ENCODE peak calls at places on chromosomes 4 and X, in eight cellular contexts. Z is astrocyte of the spinal cord, V is ELF-1, I is Calu3, P is fibroblast of mammary gland, C is retinal pigment epithelial cell, T is AML-193, Y is ACHN. F is an unnamed sample.

GRCh38 chrX:149760965-149761364 is 12.9 kb upstream of the HSFX1 start:
- DNase-seq in Z (no peak), V (no peak), I (no peak), P (no peak), C (no peak), T (no peak), Y (no peak), F (no peak)

GRCh38 chr4:3747582-3747906 is 18.6 kb upstream of the ADRA2C start:
- DNase-seq in Z (no peak), V (peak), I (no peak), P (no peak), C (no peak), T (no peak), Y (peak), F (no peak)

GRCh38 chr4:88659061-88659889 is 38.4 kb downstream of the NAP1L5 start:
- DNase-seq in Z (peak), V (peak), I (peak), P (peak), C (peak), T (peak), Y (peak), F (peak)

GRCh38 chr4:168667936-168668335 is 171.1 kb downstream of the PALLD start:
- DNase-seq in Z (no peak), V (no peak), I (no peak), P (no peak), C (no peak), T (no peak), Y (no peak), F (no peak)

GRCh38 chrX:5998901-5999300 is 229.8 kb downstream of the NLGN4X start:
- DNase-seq in Z (no peak), V (no peak), I (no peak), P (no peak), C (no peak), T (no peak), Y (no peak), F (no peak)

GRCh38 chr4:158786155-158786581 is 17.3 kb downstream of the FNIP2 start:
- DNase-seq in Z (peak), V (no peak), I (no peak), P (no peak), C (no peak), T (no peak), Y (no peak), F (no peak)

GRCh38 chrX:72532371-72532770 is 40.3 kb downstream of the HDAC8 start:
- DNase-seq in Z (no peak), V (no peak), I (no peak), P (peak), C (no peak), T (no peak), Y (no peak), F (no peak)

GRCh38 chr4:119242417-119242816 is 29.9 kb downstream of the USP53 start:
- DNase-seq in Z (no peak), V (no peak), I (no peak), P (no peak), C (no peak), T (no peak), Y (no peak), F (no peak)

GRCh38 chr4:112361181-112361791 is 64.1 kb downstream of the ALPK1 start:
- DNase-seq in Z (peak), V (peak), I (no peak), P (peak), C (peak), T (no peak), Y (no peak), F (no peak)

GRCh38 chrX:81957900-81958545 is 756.1 kb downstream of the SH3BGRL start:
- DNase-seq in Z (no peak), V (peak), I (peak), P (peak), C (no peak), T (peak), Y (peak), F (peak)

GRCh38 chr4:171759274-171759673 is 53.9 kb upstream of the GALNTL6 start:
- DNase-seq in Z (no peak), V (no peak), I (no peak), P (no peak), C (no peak), T (no peak), Y (no peak), F (no peak)

GRCh38 chr4:5204781-5205180 is 153.5 kb downstream of the STK32B start:
- DNase-seq in Z (no peak), V (peak), I (no peak), P (peak), C (peak), T (no peak), Y (no peak), F (no peak)

GRCh38 chr4:3730422-3730821 is 35.8 kb upstream of the ADRA2C start:
- DNase-seq in Z (no peak), V (no peak), I (no peak), P (no peak), C (no peak), T (no peak), Y (no peak), F (no peak)

GRCh38 chrX:24158881-24159280 is 9.4 kb downstream of the ZFX start:
- DNase-seq in Z (no peak), V (no peak), I (no peak), P (no peak), C (no peak), T (no peak), Y (no peak), F (no peak)

GRCh38 chr4:38857354-38858096 is 908 bp upstream of the TLR6 start:
- DNase-seq in Z (peak), V (peak), I (peak), P (peak), C (no peak), T (peak), Y (peak), F (no peak)

GRCh38 chrX:51975360-51975759 is 81.9 kb downstream of the MAGED1 start:
- DNase-seq in Z (no peak), V (no peak), I (no peak), P (no peak), C (no peak), T (no peak), Y (no peak), F (no peak)

GRCh38 chr4:17512973-17513665 is 1.2 kb upstream of the QDPR start:
- DNase-seq in Z (no peak), V (no peak), I (no peak), P (peak), C (no peak), T (no peak), Y (no peak), F (no peak)

GRCh38 chr4:86594559-86595425 is 677 bp downstream of the PTPN13 start:
- DNase-seq in Z (peak), V (peak), I (peak), P (peak), C (no peak), T (no peak), Y (peak), F (no peak)

GRCh38 chr4:153064571-153064970 is 128.4 kb downstream of the FHDC1 start:
- DNase-seq in Z (no peak), V (peak), I (no peak), P (no peak), C (peak), T (no peak), Y (no peak), F (no peak)

GRCh38 chrX:44817029-44817428 is 26.8 kb upstream of the DUSP21 start:
- DNase-seq in Z (no peak), V (peak), I (no peak), P (no peak), C (no peak), T (no peak), Y (no peak), F (no peak)

GRCh38 chr4:120317713-120318112 is 251.1 kb upstream of the MAD2L1 start:
- DNase-seq in Z (no peak), V (no peak), I (no peak), P (no peak), C (no peak), T (no peak), Y (no peak), F (no peak)

GRCh38 chr4:153808175-153808574 is 19.3 kb upstream of the SFRP2 start:
- DNase-seq in Z (no peak), V (no peak), I (no peak), P (no peak), C (no peak), T (no peak), Y (no peak), F (no peak)

GRCh38 chr4:169293343-169294176 is 22.8 kb upstream of the SH3RF1 start:
- DNase-seq in Z (no peak), V (no peak), I (no peak), P (no peak), C (no peak), T (peak), Y (no peak), F (no peak)

GRCh38 chrX:79182616-79183015 is 38.1 kb downstream of the GPR174 start:
- DNase-seq in Z (no peak), V (no peak), I (no peak), P (no peak), C (no peak), T (no peak), Y (no peak), F (no peak)

GRCh38 chr4:82780398-82781231 is 18.0 kb downstream of the SCD5 start:
- DNase-seq in Z (peak), V (peak), I (peak), P (peak), C (no peak), T (no peak), Y (peak), F (no peak)

GRCh38 chr4:114807357-114807756 is 208.8 kb downstream of the UGT8 start:
- DNase-seq in Z (no peak), V (no peak), I (no peak), P (no peak), C (no peak), T (no peak), Y (no peak), F (no peak)

GRCh38 chr4:77818077-77818666 is 996 bp downstream of the CNOT6L start:
- DNase-seq in Z (peak), V (peak), I (peak), P (peak), C (peak), T (peak), Y (peak), F (peak)

GRCh38 chrX:16239211-16239610 is 71.9 kb downstream of the MAGEB17 start:
- DNase-seq in Z (peak), V (no peak), I (peak), P (peak), C (peak), T (no peak), Y (peak), F (no peak)

GRCh38 chrX:56947695-56948094 is 47.6 kb downstream of the SPIN3 start:
- DNase-seq in Z (no peak), V (no peak), I (no peak), P (peak), C (no peak), T (no peak), Y (no peak), F (no peak)

GRCh38 chrX:148080593-148080992 is 99.5 kb downstream of the FMR1NB start:
- DNase-seq in Z (no peak), V (no peak), I (no peak), P (no peak), C (no peak), T (no peak), Y (no peak), F (no peak)

F was measured in effector memory CD8-positive, alpha-beta T cell.